ENCODE peak calls at places on chromosomes 13 and 19, in four cellular contexts. F is T-cell, D is NCI-H1436, Z is AG09309. O is an unnamed sample.
A peak's percentile ranks its signal among the peaks of the same experiment; 100 is the strongest.

GRCh38 chr19:7685546-7686445 is 5.2 kb downstream of the TRAPPC5 start:
- DNase-seq in Z (no peak), F (no peak), D (no peak), O (no peak)

GRCh38 chr13:36310417-36311108 is 12.9 kb upstream of the CCDC169 start:
- DNase-seq in Z (no peak), F (no peak), D (no peak), O (no peak)

GRCh38 chr19:18014197-18014596 is 6.2 kb downstream of the ARRDC2 start:
- DNase-seq in F (peak; percentile 70), Z (no peak), D (no peak), O (no peak)

GRCh38 chr13:76884167-76884566 is 2.0 kb downstream of the KCTD12 start:
- DNase-seq in Z (no peak), F (no peak), D (peak; percentile 19), O (no peak)

GRCh38 chr19:48244289-48244688 is 11.4 kb downstream of the CARD8 start:
- DNase-seq in Z (no peak), F (peak; percentile 28), D (no peak), O (no peak)

GRCh38 chr19:5534787-5535586 is 32.8 kb downstream of the TINCR start:
- DNase-seq in D (no peak), Z (no peak), F (no peak), O (no peak)

GRCh38 chr19:19064098-19064722 is 416 bp downstream of the SLC25A42 start:
- DNase-seq in Z (no peak), F (no peak), D (no peak), O (no peak)

GRCh38 chr13:48570225-48570828 is 37.4 kb upstream of the RCBTB2 start:
- DNase-seq in D (no peak), F (no peak), Z (no peak), O (no peak)

GRCh38 chr19:40718774-40719391 is 2.0 kb downstream of the ITPKC start:
- DNase-seq in F (no peak), D (no peak), Z (no peak), O (no peak)

GRCh38 chr19:7701654-7702457 is at the start of gene FCER2:
- DNase-seq in Z (no peak), F (no peak), D (no peak), O (no peak)

GRCh38 chr19:4414800-4415251 is 12.4 kb downstream of the CHAF1A start:
- DNase-seq in Z (no peak), D (no peak), F (no peak), O (no peak)

GRCh38 chr13:36549126-36549702 is 116.9 kb downstream of the CCNA1 start:
- DNase-seq in F (no peak), Z (no peak), D (no peak), O (no peak)

GRCh38 chr13:41007359-41008118 is 11.6 kb downstream of the ELF1 start:
- DNase-seq in F (no peak), D (no peak), Z (no peak), O (no peak)

GRCh38 chr13:106688940-106689339 is 121.0 kb upstream of the ARGLU1 start:
- DNase-seq in D (no peak), Z (no peak), F (no peak), O (no peak)

GRCh38 chr19:2083174-2083854 is 12.8 kb downstream of the MOB3A start:
- DNase-seq in D (no peak), F (peak; percentile 69), Z (no peak), O (no peak)

O was measured in stromal cell of bone marrow.